ENCODE peak calls at places on chromosomes 5 and 9, in eight cellular contexts. P is CD8-positive, alpha-beta T cell; F is BJ; D is heart left ventricle; M is A549; S is cardiac fibroblast; U is stomach; H is K562. G is an unnamed sample.

GRCh38 chr9:71721786-71722295 is 46.5 kb downstream of the CEMIP2 start:
- DNase-seq in P (no peak), F (no peak), D (no peak), M (no peak), S (peak; percentile 33), U (no peak), H (no peak), G (no peak)

GRCh38 chr9:131270171-131271015 is 5.9 kb downstream of the FAM78A start:
- DNase-seq in P (no peak), F (no peak), D (peak; percentile 90), M (no peak), S (peak; percentile 28), U (peak; percentile 46), H (peak; percentile 94), G (no peak)

GRCh38 chr9:4289411-4290380 is 10.2 kb downstream of the GLIS3 start:
- DNase-seq in P (no peak), F (no peak), D (no peak), M (peak; percentile 38), S (peak; percentile 14), U (no peak), H (no peak), G (peak; percentile 40)

GRCh38 chr5:68762201-68762600 is 331.6 kb upstream of the SLC30A5 start:
- DNase-seq in P (no peak), F (no peak), D (no peak), M (no peak), S (no peak), U (no peak), H (no peak), G (no peak)

GRCh38 chr9:83936523-83936922 is 15.3 kb upstream of the KIF27 start:
- DNase-seq in P (no peak), F (no peak), D (no peak), M (no peak), S (peak; percentile 7), U (no peak), H (no peak), G (no peak)

GRCh38 chr9:34636791-34637355 is 714 bp downstream of the SIGMAR1 start:
- DNase-seq in P (no peak), F (no peak), D (no peak), M (no peak), S (no peak), U (peak; percentile 39), H (no peak), G (no peak)

GRCh38 chr5:134948929-134949328 is 18.8 kb upstream of the CATSPER3 start:
- DNase-seq in P (no peak), F (no peak), D (peak; percentile 20), M (no peak), S (peak; percentile 64), U (no peak), H (no peak), G (peak; percentile 29)

GRCh38 chr5:103674739-103675138 is 112.2 kb upstream of the NUDT12 start:
- DNase-seq in P (no peak), F (no peak), D (no peak), M (no peak), S (peak; percentile 10), U (no peak), H (no peak), G (peak; percentile 49)

GRCh38 chr9:110213413-110214044 is 5.6 kb upstream of the C9orf152 start:
- DNase-seq in P (no peak), F (no peak), D (no peak), M (no peak), S (no peak), U (peak; percentile 80), H (no peak), G (no peak)

GRCh38 chr5:24681106-24681505 is 36.3 kb upstream of the CDH10 start:
- DNase-seq in P (no peak), F (no peak), D (no peak), M (no peak), S (no peak), U (no peak), H (no peak), G (peak; percentile 0)

GRCh38 chr5:15365040-15365439 is 134.9 kb upstream of the FBXL7 start:
- DNase-seq in P (no peak), F (no peak), D (no peak), M (no peak), S (peak; percentile 42), U (no peak), H (no peak), G (peak; percentile 3)

GRCh38 chr5:15373151-15373550 is 126.8 kb upstream of the FBXL7 start:
- DNase-seq in P (no peak), F (no peak), D (no peak), M (no peak), S (peak; percentile 17), U (no peak), H (no peak), G (no peak)

GRCh38 chr5:15367501-15367900 is 132.5 kb upstream of the FBXL7 start:
- DNase-seq in P (no peak), F (no peak), D (no peak), M (no peak), S (peak; percentile 16), U (no peak), H (no peak), G (no peak)

GRCh38 chr5:15366676-15367391 is 133.1 kb upstream of the FBXL7 start:
- DNase-seq in P (no peak), F (no peak), D (no peak), M (no peak), S (peak; percentile 58), U (no peak), H (no peak), G (peak; percentile 38)

DNA sequence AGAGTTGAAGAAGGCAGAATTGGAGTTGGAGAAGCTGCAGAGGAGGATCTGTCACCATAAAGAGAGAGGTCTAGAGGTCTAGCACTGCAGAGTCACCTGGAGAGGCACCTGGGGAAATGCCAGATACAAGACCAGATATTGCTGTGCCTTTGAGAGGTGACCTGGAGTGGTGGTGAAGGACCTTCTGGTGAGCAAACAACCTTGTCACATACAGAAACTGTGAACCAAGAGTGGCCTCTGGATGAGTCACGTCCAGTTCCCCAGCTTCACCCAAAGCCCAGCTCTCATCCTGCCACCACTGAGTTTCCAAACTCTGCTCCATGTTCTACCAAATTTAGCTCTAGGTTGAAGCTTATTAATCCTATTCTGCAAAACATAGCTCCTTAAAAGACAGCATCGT is 131.1 kb upstream of the FBXL7 start:
- DNase-seq in P (no peak), F (no peak), D (no peak), M (no peak), S (no peak), U (no peak), H (no peak), G (no peak)
- H3K4me3 ChIP-seq in P (no peak overlapping the region), F (no peak overlapping the region), D (no peak overlapping the region), M (no peak overlapping the region), S (no peak overlapping the region), U (no peak overlapping the region), H (no peak overlapping the region), G (no peak overlapping the region)

GRCh38 chr9:88169700-88170099 is 31.4 kb upstream of the SPATA31C2 start:
- DNase-seq in P (no peak), F (no peak), D (no peak), M (peak; percentile 9), S (no peak), U (no peak), H (no peak), G (no peak)

GRCh38 chr9:88161144-88161543 is 22.9 kb upstream of the SPATA31C2 start:
- DNase-seq in P (no peak), F (no peak), D (no peak), M (no peak), S (no peak), U (no peak), H (peak; percentile 35), G (no peak)

GRCh38 chr9:88168564-88168963 is 30.3 kb upstream of the SPATA31C2 start:
- DNase-seq in P (no peak), F (no peak), D (no peak), M (no peak), S (no peak), U (no peak), H (no peak), G (no peak)

GRCh38 chr9:88164870-88165269 is 26.6 kb upstream of the SPATA31C2 start:
- DNase-seq in P (no peak), F (no peak), D (no peak), M (no peak), S (no peak), U (no peak), H (no peak), G (no peak)
- TF ChIP-seq CTCF in P (no peak), F (no peak), D (no peak), M (no peak), S (no peak), U (no peak), H (no peak), G (no peak)

GRCh38 chr9:85717220-85717619 is 24.5 kb downstream of the AGTPBP1 start:
- DNase-seq in P (no peak), F (no peak), D (no peak), M (no peak), S (no peak), U (no peak), H (no peak), G (no peak)

GRCh38 chr9:85715587-85715986 is 26.2 kb downstream of the AGTPBP1 start:
- DNase-seq in P (no peak), F (no peak), D (no peak), M (no peak), S (no peak), U (no peak), H (no peak), G (no peak)

GRCh38 chr9:85713897-85714296 is 27.9 kb downstream of the AGTPBP1 start:
- DNase-seq in P (no peak), F (no peak), D (no peak), M (no peak), S (no peak), U (no peak), H (no peak), G (no peak)

GRCh38 chr9:85716031-85716877 is 25.5 kb downstream of the AGTPBP1 start:
- DNase-seq in P (no peak), F (no peak), D (no peak), M (no peak), S (no peak), U (no peak), H (peak; percentile 4), G (no peak)
- H3K4me3 ChIP-seq in P (no peak overlapping the region), F (no peak overlapping the region), D (no peak overlapping the region), M (no peak overlapping the region), S (no peak overlapping the region), U (no peak overlapping the region), H (no peak overlapping the region), G (no peak overlapping the region)

GRCh38 chr5:141889282-141889871 is 11.2 kb upstream of the PCDH1 start:
- DNase-seq in P (no peak), F (no peak), D (no peak), M (peak; percentile 31), S (peak; percentile 54), U (no peak), H (peak; percentile 30), G (no peak)
- TF ChIP-seq CTCF in P (no peak), F (peak; percentile 61), D (no peak), M (peak; percentile 51), S (peak; percentile 45), U (no peak), H (peak; percentile 36), G (peak; percentile 55)

DNA sequence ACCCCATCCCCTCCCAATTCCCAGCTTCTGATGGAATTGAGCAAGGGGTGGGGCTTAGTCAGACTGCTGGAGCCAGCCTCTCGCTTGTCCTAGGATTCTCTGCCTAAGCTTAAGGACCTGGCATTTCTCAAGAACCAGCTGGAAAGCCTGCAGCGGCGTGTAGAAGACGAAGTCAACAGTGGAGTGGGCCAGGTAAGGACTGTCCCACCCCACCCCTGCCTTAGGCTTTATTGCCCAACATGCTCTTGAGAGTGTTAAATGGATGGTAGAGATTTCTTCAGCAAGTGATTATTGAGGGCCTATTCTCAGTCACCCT is 1.1 kb downstream of the SLC35A4 start:
- DNase-seq in P (no peak), F (no peak), D (no peak), M (no peak), S (peak; percentile 34), U (no peak), H (no peak), G (no peak)
- H3K4me3 ChIP-seq in P (peak overlapping the region; percentile 52), F (peak overlapping the region; percentile 59), D (no peak overlapping the region), M (peak overlapping the region; percentile 84), S (peak overlapping the region; percentile 95), U (peak overlapping the region; percentile 79), H (peak overlapping the region; percentile 75), G (peak overlapping the region; percentile 94)

G was measured in astrocyte of the spinal cord.